ENCODE peak calls at places on chromosomes 7 and 10, in six cellular contexts. E is stimulated activated CD4-positive, alpha-beta T cell treated with anti-CD3 and anti-CD28 coated beads, TNF-alpha, amount 100 ng/mL, for 48 hours; A is EH; L is midbrain; D is iris pigment epithelial cell; B is fibroblast of gingiva. R is an unnamed sample.
A peak's percentile ranks its signal among the peaks of the same experiment; 100 is the strongest.

GRCh38 chr10:63542835-63543575 is 21.8 kb downstream of the REEP3 start:
- DNase-seq in E (no peak), A (peak; percentile 65), L (no peak), D (peak; percentile 44), B (peak; percentile 72), R (no peak)

GRCh38 chr10:130254168-130255061 is 118.2 kb downstream of the GLRX3 start:
- DNase-seq in E (no peak), A (no peak), L (no peak), D (no peak), B (no peak), R (no peak)

GRCh38 chr7:27185708-27186449 is 847 bp upstream of the HOXA11 start:
- DNase-seq in E (no peak), A (peak; percentile 54), L (no peak), D (no peak), B (no peak), R (peak; percentile 11)

GRCh38 chr7:112132123-112132694 is 74.0 kb downstream of the DOCK4 start:
- DNase-seq in E (no peak), A (peak; percentile 19), L (peak; percentile 37), D (no peak), B (no peak), R (no peak)

GRCh38 chr10:68330852-68331454 is 911 bp upstream of the HNRNPH3 start:
- DNase-seq in E (no peak), A (no peak), L (peak; percentile 77), D (no peak), B (peak; percentile 7), R (peak; percentile 49)

GRCh38 chr10:132275426-132276178 is 32.1 kb downstream of the STK32C start:
- DNase-seq in E (no peak), A (no peak), L (no peak), D (no peak), B (no peak), R (no peak)

GRCh38 chr7:28369523-28369922 is 42.8 kb upstream of the CREB5 start:
- DNase-seq in E (no peak), A (no peak), L (no peak), D (no peak), B (no peak), R (no peak)

GRCh38 chr10:17053061-17053460 is 76.5 kb downstream of the CUBN start:
- DNase-seq in E (no peak), A (no peak), L (no peak), D (no peak), B (no peak), R (no peak)

GRCh38 chr7:111370002-111370401 is 192.3 kb downstream of the IMMP2L start:
- DNase-seq in E (no peak), A (peak; percentile 16), L (no peak), D (no peak), B (no peak), R (no peak)

GRCh38 chr10:105585215-105585614 is 944.1 kb downstream of the SORCS3 start:
- DNase-seq in E (no peak), A (no peak), L (no peak), D (no peak), B (no peak), R (no peak)

R was measured in dorsolateral prefrontal cortex.